ENCODE peak calls at places on chromosomes 13 and 19, in four cellular contexts. A, X, O and N are unnamed samples. For H3K36me3, the result is how much of the 10 kb centered on the place peaks cover.

GRCh38 chr19:9818175-9818733 is 625 bp downstream of the FBXL12 start:
- DNase-seq in A (no peak), X (no peak), O (no peak), N (no peak)

GRCh38 chr13:29454931-29455481 is 140.5 kb downstream of the SLC7A1 start:
- DNase-seq in A (peak), X (peak), O (no peak), N (peak)

GRCh38 chr13:100789481-100789880 is 114.9 kb upstream of the TMTC4 start:
- DNase-seq in A (no peak), X (peak), O (no peak), N (no peak)

GRCh38 chr19:44113784-44114390 is 688 bp downstream of the ZNF225 start:
- DNase-seq in A (no peak), X (peak), O (no peak), N (peak)

GRCh38 chr13:18971576-18972219 is 209.9 kb downstream of the TUBA3C start:
- DNase-seq in A (no peak), X (no peak), O (no peak), N (peak)

GRCh38 chr13:94239135-94239534 is 240.3 kb downstream of the DCT start:
- DNase-seq in A (no peak), X (peak), O (no peak), N (no peak)

GRCh38 chr13:26867451-26868067 is 107.0 kb upstream of the GPR12 start:
- DNase-seq in A (no peak), X (peak), O (no peak), N (peak)

GRCh38 chr13:98026457-98026857 is 73.0 kb downstream of the IPO5 start:
- DNase-seq in A (no peak), X (no peak), O (no peak), N (peak)

GRCh38 chr19:45152504-45153338 is 8.1 kb downstream of the NKPD1 start:
- DNase-seq in A (peak), X (no peak), O (peak), N (no peak)

GRCh38 chr19:38665950-38666661 is 18.7 kb downstream of the ACTN4 start:
- DNase-seq in A (peak), X (no peak), O (peak), N (no peak)

GRCh38 chr19:49425922-49426592 is 869 bp downstream of the GFY start:
- DNase-seq in A (no peak), X (no peak), O (no peak), N (peak)

GRCh38 chr19:48967346-48968178 is 2.5 kb downstream of the FTL start:
- DNase-seq in A (no peak), X (peak), O (peak), N (no peak)

GRCh38 chr19:6059996-6060599 is 50.2 kb downstream of the RFX2 start:
- DNase-seq in A (peak), X (no peak), O (no peak), N (no peak)

GRCh38 chr13:46154136-46154854 is 27.7 kb downstream of the LCP1 start:
- DNase-seq in A (no peak), X (no peak), O (no peak), N (no peak)

GRCh38 chr13:40145139-40145538 is 489.7 kb downstream of the COG6 start:
- DNase-seq in A (no peak), X (no peak), O (no peak), N (no peak)

GRCh38 chr13:99822820-99823219 is 148.7 kb downstream of the ZIC5 start:
- DNase-seq in A (no peak), X (no peak), O (no peak), N (no peak)

DNA sequence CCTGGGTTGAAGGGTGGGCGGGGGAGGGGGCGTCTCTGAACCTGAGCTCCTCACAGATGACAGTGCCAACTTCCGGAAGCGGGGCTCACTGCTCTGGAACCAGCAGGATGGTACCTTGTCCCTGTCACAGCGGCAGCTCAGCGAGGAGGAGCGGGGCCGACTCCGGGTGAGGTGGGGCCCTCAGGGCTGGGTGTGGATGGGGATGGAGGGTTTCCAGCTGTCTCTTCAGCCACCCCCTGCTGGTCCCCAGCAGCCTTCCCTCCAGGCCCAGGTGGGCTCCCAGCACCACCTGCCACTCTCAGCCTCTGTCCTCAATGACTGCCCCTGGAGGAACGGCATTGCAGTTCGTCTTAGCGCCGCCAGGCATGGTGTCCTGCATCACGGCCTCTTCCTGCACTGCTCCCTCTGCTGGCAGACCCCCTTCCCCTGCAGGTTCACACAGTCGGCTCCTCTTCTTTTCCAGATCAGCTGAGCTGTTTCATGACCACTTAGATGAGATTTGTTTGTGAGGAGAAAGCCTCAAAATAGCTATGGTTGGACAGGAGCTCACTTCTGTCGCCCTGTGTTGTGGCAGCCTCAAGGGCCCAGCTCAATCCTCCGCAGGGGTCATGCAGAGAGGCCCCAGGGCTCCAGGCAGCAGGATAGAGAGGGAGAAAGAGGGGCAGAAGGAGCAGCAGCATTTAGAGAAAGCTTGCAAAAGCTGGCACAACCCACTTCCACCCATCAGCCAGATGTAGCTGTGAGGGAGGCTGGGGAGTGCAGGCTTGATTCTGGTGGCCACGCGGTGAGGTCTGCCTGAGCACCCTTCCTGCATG is 2.5 kb upstream of the GARIN5A start:
- DNase-seq in A (no peak), X (no peak), O (no peak), N (peak)
- H3K36me3 ChIP-seq in A (under half), X (under half), O (half or more), N (under half)

GRCh38 chr19:31701146-31701545 is 351.9 kb upstream of the TSHZ3 start:
- DNase-seq in A (no peak), X (no peak), O (no peak), N (no peak)
- H3K36me3 ChIP-seq in A (under half), X (under half), O (under half), N (under half)

GRCh38 chr19:47183579-47183978 is 47.4 kb downstream of the BBC3 start:
- DNase-seq in A (no peak), X (no peak), O (no peak), N (no peak)
- H3K36me3 ChIP-seq in A (under half), X (under half), O (under half), N (half or more)

GRCh38 chr13:105047676-105048295 is 1487.7 kb downstream of the EFNB2 start:
- DNase-seq in A (no peak), X (peak), O (no peak), N (no peak)
- H3K36me3 ChIP-seq in A (under half), X (under half), O (under half), N (under half)

GRCh38 chr19:35017507-35017906 is 12.8 kb upstream of the SCN1B start:
- DNase-seq in A (no peak), X (no peak), O (no peak), N (no peak)
- H3K36me3 ChIP-seq in A (under half), X (under half), O (half or more), N (under half)

GRCh38 chr19:18130523-18131242 is 22.3 kb upstream of the PIK3R2 start:
- DNase-seq in A (no peak), X (no peak), O (no peak), N (no peak)

GRCh38 chr19:18135712-18136584 is 17.0 kb upstream of the PIK3R2 start:
- DNase-seq in A (no peak), X (no peak), O (no peak), N (no peak)

GRCh38 chr19:18128044-18128443 is 24.9 kb upstream of the PIK3R2 start:
- DNase-seq in A (no peak), X (peak), O (no peak), N (no peak)

GRCh38 chr19:18128805-18129204 is 24.2 kb upstream of the PIK3R2 start:
- DNase-seq in A (no peak), X (no peak), O (no peak), N (no peak)

DNA sequence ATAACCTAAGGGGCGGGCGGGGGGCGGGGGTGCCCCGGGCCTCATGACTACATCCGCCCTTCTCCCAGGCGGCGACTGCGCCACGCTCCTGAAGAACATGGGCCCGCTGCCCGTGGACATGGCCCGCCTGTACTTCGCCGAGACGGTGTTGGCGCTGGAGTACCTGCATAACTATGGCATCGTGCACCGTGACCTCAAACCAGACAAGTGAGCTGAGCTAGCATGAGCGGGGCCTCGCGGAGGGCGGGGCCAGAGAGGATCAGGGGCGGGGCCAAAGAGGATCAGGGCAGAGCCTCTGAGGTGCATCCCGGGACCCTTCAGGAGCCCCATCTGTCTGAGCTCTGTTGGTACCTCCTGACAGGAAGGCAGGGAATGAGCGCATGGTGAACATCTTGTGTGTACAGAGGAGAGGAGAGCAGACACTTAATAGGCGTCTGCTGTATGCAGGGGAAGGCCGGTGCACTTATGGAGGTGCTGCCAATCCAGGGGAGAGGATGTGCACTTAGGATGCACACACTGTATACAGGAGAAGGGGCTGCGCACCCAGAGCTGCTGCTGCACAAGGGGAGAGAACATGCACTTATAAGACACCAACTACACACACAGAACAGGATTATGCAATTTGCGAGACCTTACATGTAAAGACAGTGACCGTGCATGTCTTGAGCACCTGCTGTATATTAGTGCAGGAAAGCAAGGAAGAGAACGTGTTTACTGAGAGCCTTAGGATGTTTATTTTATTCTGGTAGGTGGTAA is 20.9 kb upstream of the PIK3R2 start:
- DNase-seq in A (no peak), X (no peak), O (no peak), N (peak)
- H3K36me3 ChIP-seq in A (under half), X (under half), O (half or more), N (under half)

GRCh38 chr19:47679922-47680857 is 33.0 kb upstream of the EHD2 start:
- DNase-seq in A (no peak), X (no peak), O (no peak), N (no peak)
- H3K36me3 ChIP-seq in A (under half), X (under half), O (half or more), N (under half)

GRCh38 chr19:2610637-2611482 is 91.6 kb downstream of the GNG7 start:
- DNase-seq in A (peak), X (peak), O (peak), N (peak)
- H3K36me3 ChIP-seq in A (under half), X (under half), O (under half), N (under half)

GRCh38 chr19:16847407-16847806 is 18.2 kb downstream of the SIN3B start:
- DNase-seq in A (no peak), X (no peak), O (no peak), N (no peak)
- H3K36me3 ChIP-seq in A (under half), X (under half), O (half or more), N (half or more)